ENCODE peak calls at places on chromosomes 11 and 22, in four cellular contexts. B is activated CD8-positive, alpha-beta T cell treated with anti-CD3 and anti-CD28 coated beads for 36 hours; Q is spleen; F is transverse colon. Y is an unnamed sample.

GRCh38 chr22:49307870-49308269 is 519.8 kb downstream of the BRD1 start:
- DNase-seq in B (no peak), Q (peak), F (peak), Y (peak)

GRCh38 chr11:119493712-119494111 is 70.7 kb upstream of the THY1 start:
- DNase-seq in B (peak), Q (no peak), F (peak), Y (no peak)

GRCh38 chr11:36409152-36409713 is 100.8 kb downstream of the TRAF6 start:
- DNase-seq in B (peak), Q (no peak), F (no peak), Y (no peak)

GRCh38 chr11:69372589-69373250 is 78.8 kb downstream of the MYEOV start:
- DNase-seq in B (no peak), Q (peak), F (peak), Y (no peak)

GRCh38 chr11:110295487-110296225 is 758 bp downstream of the RDX start:
- DNase-seq in B (peak), Q (peak), F (peak), Y (peak)

GRCh38 chr11:47500121-47500520 is 51.2 kb upstream of the RAPSN start:
- DNase-seq in B (no peak), Q (no peak), F (no peak), Y (no peak)

GRCh38 chr11:59097113-59097708 is 9.8 kb upstream of the FAM111B start:
- DNase-seq in B (peak), Q (peak), F (peak), Y (no peak)

GRCh38 chr22:36397081-36397766 is 9.5 kb upstream of the MYH9 start:
- DNase-seq in B (no peak), Q (no peak), F (no peak), Y (no peak)

GRCh38 chr22:19085233-19086043 is 36.8 kb downstream of the DGCR2 start:
- DNase-seq in B (no peak), Q (no peak), F (no peak), Y (no peak)

GRCh38 chr22:48365386-48365785 is 1462.3 kb downstream of the BRD1 start:
- DNase-seq in B (no peak), Q (no peak), F (peak), Y (no peak)

GRCh38 chr22:23066200-23067022 is 3.9 kb upstream of the GNAZ start:
- DNase-seq in B (no peak), Q (peak), F (peak), Y (peak)

GRCh38 chr11:59918987-59919589 is 19.1 kb upstream of the OOSP1 start:
- DNase-seq in B (peak), Q (no peak), F (peak), Y (no peak)

GRCh38 chr22:30471616-30472318 is at the start of gene SEC14L3:
- DNase-seq in B (no peak), Q (no peak), F (no peak), Y (no peak)

GRCh38 chr22:21816787-21817496 is 50.5 kb downstream of the MAPK1 start:
- DNase-seq in B (peak), Q (no peak), F (no peak), Y (peak)

GRCh38 chr11:130433357-130433756 is 4.9 kb upstream of the ADAMTS8 start:
- DNase-seq in B (no peak), Q (no peak), F (no peak), Y (no peak)
- TF ChIP-seq CTCF in B (no peak), Q (no peak), F (no peak), Y (no peak)

DNA sequence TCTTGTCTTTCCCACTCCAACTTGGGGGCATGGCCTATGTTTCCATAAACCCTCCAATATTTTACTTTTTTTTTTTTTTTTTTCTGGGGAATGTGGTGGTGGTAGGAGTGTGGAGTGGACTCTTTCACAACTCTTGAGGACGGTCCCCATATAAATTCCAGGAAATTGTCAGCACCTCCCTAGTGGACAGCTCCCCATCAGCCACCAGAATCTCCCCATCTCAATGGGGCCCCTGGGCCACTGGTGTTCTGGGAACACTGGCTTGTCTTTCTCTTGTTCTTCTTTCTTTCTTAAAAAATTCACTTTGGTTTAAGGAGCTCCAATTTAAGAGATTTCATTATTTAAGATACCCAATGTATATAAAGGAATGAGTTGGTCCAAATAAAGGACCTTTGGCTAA is 74.1 kb downstream of the ADM start:
- DNase-seq in B (no peak), Q (no peak), F (no peak), Y (no peak)
- TF ChIP-seq CTCF in B (no peak), Q (no peak), F (no peak), Y (no peak)

GRCh38 chr11:90434858-90435257 is 212.0 kb upstream of the CHORDC1 start:
- DNase-seq in B (peak), Q (no peak), F (no peak), Y (no peak)
- TF ChIP-seq CTCF in B (no peak), Q (no peak), F (no peak), Y (no peak)

DNA sequence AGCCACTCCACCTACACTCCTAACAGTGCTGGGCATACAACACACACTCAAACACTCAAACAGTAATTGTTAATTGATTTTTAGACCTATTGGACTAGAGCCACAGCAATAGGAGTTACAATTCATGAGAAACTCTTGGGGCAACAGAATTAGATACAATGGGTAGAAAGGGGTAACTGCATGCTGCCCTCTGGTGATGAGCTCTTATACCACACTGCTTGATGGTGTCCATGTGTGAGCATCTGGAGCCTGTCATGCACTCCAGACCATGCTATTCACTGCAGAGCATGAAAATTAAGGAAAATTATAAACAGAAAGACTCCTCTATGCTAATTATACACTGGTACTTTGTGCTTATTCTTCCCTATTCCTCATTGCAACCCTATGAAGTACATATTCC is 975.5 kb upstream of the CCDC90B start:
- DNase-seq in B (no peak), Q (no peak), F (no peak), Y (no peak)
- TF ChIP-seq CTCF in B (no peak), Q (no peak), F (no peak), Y (no peak)

DNA sequence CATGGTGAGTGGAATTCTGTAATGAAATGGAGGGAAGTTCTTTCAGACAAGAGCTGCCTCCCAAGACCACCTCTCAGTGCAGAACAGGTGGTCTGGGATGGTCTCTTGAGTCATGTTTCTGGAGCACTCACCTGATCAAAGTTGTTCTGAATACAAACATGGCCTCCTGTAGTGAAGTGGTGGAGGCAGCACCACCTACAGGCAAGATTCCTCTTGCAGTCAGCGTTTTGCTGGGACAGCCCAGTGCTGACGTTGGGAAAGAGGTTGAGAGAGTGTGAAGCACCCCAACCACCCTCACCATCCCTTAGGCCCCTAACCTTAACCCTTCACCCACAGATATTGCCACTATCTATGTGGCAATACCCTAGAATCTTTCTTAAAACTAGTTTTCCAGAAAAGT is 371.4 kb downstream of the CADM1 start:
- DNase-seq in B (peak), Q (no peak), F (peak), Y (no peak)
- TF ChIP-seq CTCF in B (no peak), Q (peak), F (no peak), Y (no peak)

Y was measured in activated B cell treated with CpG ODN at 0.5 μM for 24 hours.